ENCODE peak calls at places on chromosomes 6 and 20, in ten cellular contexts. Y, P, E, J, V, K, D, B, G and W are unnamed samples.

GRCh38 chr6:154593122-154593521 is 82.6 kb upstream of the CNKSR3 start:
- DNase-seq in G (no peak), Y (no peak), E (no peak), D (no peak), V (no peak), K (no peak), B (no peak), J (no peak), P (peak), W (no peak)

GRCh38 chr6:118918326-118918725 is 16.6 kb downstream of the MCM9 start:
- DNase-seq in V (no peak), G (no peak), B (no peak), J (no peak), Y (no peak), E (no peak), D (no peak), K (no peak), P (no peak), W (no peak)

GRCh38 chr6:67133973-67134372 is 1426.9 kb upstream of the EYS start:
- DNase-seq in P (no peak), E (no peak), D (no peak), B (no peak), V (no peak), J (no peak), Y (no peak), K (no peak), G (no peak), W (no peak)

GRCh38 chr6:56692586-56693245 is 50.0 kb upstream of the DST start:
- DNase-seq in G (no peak), Y (peak), B (peak), D (no peak), E (peak), K (peak), J (peak), V (no peak), P (no peak), W (no peak)

GRCh38 chr20:41047975-41048305 is 19.3 kb downstream of the TOP1 start:
- DNase-seq in E (no peak), D (no peak), P (no peak), G (no peak), J (no peak), B (peak), Y (peak), V (no peak), K (no peak), W (no peak)

GRCh38 chr20:62662422-62662821 is 20.1 kb downstream of the SLCO4A1 start:
- DNase-seq in K (peak), P (no peak), V (no peak), G (no peak), E (no peak), Y (no peak), B (peak), D (peak), J (no peak), W (no peak)

GRCh38 chr6:160360955-160361354 is 12.8 kb downstream of the SLC22A3 start:
- DNase-seq in J (no peak), B (no peak), P (no peak), V (no peak), Y (no peak), D (no peak), G (no peak), E (no peak), K (no peak), W (no peak)

GRCh38 chr6:75287424-75287823 is 2.8 kb upstream of the TMEM30A start:
- DNase-seq in V (no peak), J (no peak), P (no peak), G (no peak), B (no peak), D (no peak), K (no peak), Y (no peak), E (no peak), W (no peak)

GRCh38 chr20:41029150-41029872 is 689 bp downstream of the TOP1 start:
- DNase-seq in V (no peak), K (no peak), P (no peak), D (no peak), J (peak), B (peak), Y (peak), G (peak), E (no peak), W (no peak)

GRCh38 chr6:40923326-40923725 is 115.7 kb downstream of the UNC5CL start:
- DNase-seq in E (no peak), D (no peak), V (no peak), B (no peak), J (no peak), G (no peak), P (no peak), Y (no peak), K (no peak), W (no peak)

GRCh38 chr20:7087803-7088202 is 320.3 kb downstream of the BMP2 start:
- DNase-seq in G (no peak), B (no peak), P (no peak), E (no peak), K (no peak), J (no peak), V (no peak), Y (no peak), D (no peak), W (no peak)

GRCh38 chr6:140018588-140018987 is 644.1 kb upstream of the CITED2 start:
- DNase-seq in P (no peak), D (no peak), B (no peak), K (no peak), V (no peak), J (no peak), G (no peak), Y (no peak), E (no peak), W (no peak)